ENCODE peak calls at places on chromosomes 4 and X, in nine cellular contexts. V is stimulated activated CD4-positive, alpha-beta T cell treated with anti-CD3 and anti-CD28 coated beads, Interleukin-15, amount 100 ng/mL, for 1 hour; P is HEK293T; N is lung; R is effector CD8-positive, alpha-beta T cell; Y is EH; A is activated T-cell treated with anti-CD3 and anti-CD28 coated beads for 4 hours; X is NCI-H460; M is iris pigment epithelial cell. O is an unnamed sample.

GRCh38 chr4:182916483-182917181 is 554 bp downstream of the DCTD start:
- DNase-seq in N (peak; percentile 59), X (peak; percentile 33), M (peak; percentile 71), A (peak; percentile 15), Y (peak; percentile 83), V (no peak), P (peak; percentile 34), R (no peak), O (no peak)

GRCh38 chr4:156596026-156596425 is 375.6 kb downstream of the PDGFC start:
- DNase-seq in X (no peak), Y (peak; percentile 55), R (no peak), M (peak; percentile 62), N (no peak), V (no peak), P (no peak), A (no peak), O (no peak)

GRCh38 chr4:9735515-9735914 is 45.9 kb upstream of the DRD5 start:
- DNase-seq in V (no peak), A (no peak), R (no peak), N (no peak), X (no peak), P (no peak), Y (no peak), M (no peak), O (no peak)

GRCh38 chr4:90215286-90215685 is 88.1 kb downstream of the CCSER1 start:
- DNase-seq in R (no peak), A (no peak), X (no peak), M (no peak), Y (no peak), N (no peak), P (no peak), V (no peak), O (no peak)

GRCh38 chr4:188023682-188024081 is 28.1 kb downstream of the ZFP42 start:
- DNase-seq in M (no peak), A (no peak), N (no peak), Y (no peak), P (no peak), R (no peak), V (no peak), X (no peak), O (no peak)

GRCh38 chrX:134868766-134869495 is 121.9 kb upstream of the SMIM10 start:
- DNase-seq in Y (peak; percentile 90), P (no peak), N (no peak), X (peak; percentile 5), A (no peak), R (no peak), M (peak; percentile 80), V (no peak), O (peak; percentile 41)

GRCh38 chrX:1242901-1243402 is 25.7 kb upstream of the CSF2RA start:
- DNase-seq in R (no peak), N (no peak), V (no peak), P (no peak), X (no peak), Y (peak; percentile 44), M (no peak), A (no peak), O (no peak)

GRCh38 chrX:6226053-6226645 is 2.5 kb downstream of the NLGN4X start:
- DNase-seq in Y (no peak), A (no peak), M (no peak), V (no peak), X (no peak), R (no peak), P (no peak), N (no peak), O (no peak)

GRCh38 chr4:151709587-151709986 is 51.2 kb downstream of the GATB start:
- DNase-seq in X (no peak), M (no peak), P (no peak), V (no peak), A (no peak), R (no peak), N (no peak), Y (no peak), O (no peak)

GRCh38 chr4:107275192-107275591 is 239.1 kb upstream of the DKK2 start:
- DNase-seq in X (no peak), R (no peak), P (no peak), V (no peak), N (no peak), A (no peak), M (no peak), Y (no peak), O (no peak)

GRCh38 chr4:5045099-5045498 is 6.2 kb upstream of the STK32B start:
- DNase-seq in X (no peak), R (no peak), N (no peak), Y (peak; percentile 71), A (no peak), M (peak; percentile 28), V (no peak), P (no peak), O (peak; percentile 18)

GRCh38 chr4:86999244-86999643 is 64.4 kb downstream of the AFF1 start:
- DNase-seq in N (no peak), Y (peak; percentile 27), P (no peak), A (no peak), R (no peak), X (no peak), V (no peak), M (no peak), O (no peak)

GRCh38 chrX:77639820-77640219 is 146.2 kb downstream of the ATRX start:
- DNase-seq in V (no peak), M (no peak), R (no peak), P (no peak), N (no peak), Y (no peak), X (no peak), A (no peak), O (no peak)

GRCh38 chr4:48896845-48897244 is 9.7 kb downstream of the OCIAD2 start:
- DNase-seq in R (no peak), X (no peak), M (no peak), P (no peak), A (no peak), N (no peak), Y (no peak), V (no peak), O (no peak)

GRCh38 chrX:19063030-19063429 is 59.2 kb downstream of the ADGRG2 start:
- DNase-seq in P (no peak), N (no peak), R (no peak), A (no peak), Y (peak; percentile 42), X (peak; percentile 15), M (peak; percentile 38), V (no peak), O (no peak)

GRCh38 chr4:149706942-149707341 is 108.7 kb downstream of the IQCM start:
- DNase-seq in X (no peak), M (peak; percentile 50), R (no peak), P (no peak), A (no peak), Y (peak; percentile 76), V (no peak), N (no peak), O (no peak)

GRCh38 chrX:153829799-153830631 is at the start of gene PDZD4:
- DNase-seq in N (no peak), M (no peak), Y (no peak), X (no peak), V (no peak), A (no peak), R (no peak), P (peak; percentile 47), O (no peak)

GRCh38 chr4:89109841-89110540 is 1.3 kb upstream of the TIGD2 start:
- DNase-seq in A (no peak), R (no peak), M (no peak), Y (peak; percentile 7), P (no peak), N (no peak), X (no peak), V (no peak), O (no peak)

GRCh38 chr4:101699441-101700117 is 91.0 kb upstream of the BANK1 start:
- DNase-seq in Y (no peak), X (no peak), M (no peak), N (no peak), R (no peak), A (no peak), V (no peak), P (no peak), O (no peak)

GRCh38 chr4:165096776-165097175 is 15.9 kb downstream of the TMEM192 start:
- DNase-seq in P (peak; percentile 26), Y (peak; percentile 35), N (no peak), X (peak; percentile 2), V (no peak), R (no peak), A (no peak), M (peak; percentile 42), O (no peak)

GRCh38 chr4:26116057-26116456 is 202.0 kb downstream of the SMIM20 start:
- DNase-seq in V (no peak), R (no peak), A (no peak), P (no peak), Y (no peak), N (no peak), M (peak; percentile 70), X (no peak), O (no peak)

GRCh38 chr4:176872461-176872860 is 79.7 kb upstream of the VEGFC start:
- DNase-seq in X (no peak), R (no peak), A (no peak), P (no peak), N (no peak), M (no peak), V (no peak), Y (no peak), O (no peak)

O was measured in astrocyte of the cerebellum.